ENCODE peak calls at places on chromosomes 13 and 19, in eight cellular contexts. J, C, V, B, Y, O, T and F are unnamed samples. For H3K4me1, the result is how much of the 10 kb centered on the place peaks cover.

GRCh38 chr19:13396256-13397080 is 109.8 kb downstream of the CACNA1A start:
- DNase-seq in J (no peak), C (peak), V (no peak), B (peak), Y (peak), O (peak), T (peak), F (no peak)

GRCh38 chr19:34731019-34731829 is 2.8 kb upstream of the ZNF181 start:
- DNase-seq in J (peak), C (no peak), V (no peak), B (peak), Y (no peak), O (no peak), T (no peak), F (no peak)

GRCh38 chr13:27607125-27607524 is 13.2 kb downstream of the LNX2 start:
- DNase-seq in J (no peak), C (peak), V (no peak), B (no peak), Y (peak), O (no peak), T (peak), F (no peak)

GRCh38 chr13:110212529-110212928 is 94.4 kb downstream of the COL4A1 start:
- DNase-seq in J (no peak), C (no peak), V (no peak), B (no peak), Y (no peak), O (no peak), T (no peak), F (no peak)

GRCh38 chr19:35460608-35461007 is 12.6 kb downstream of the FFAR2 start:
- DNase-seq in J (no peak), C (no peak), V (no peak), B (no peak), Y (no peak), O (no peak), T (no peak), F (no peak)

GRCh38 chr13:78993792-78994191 is 334.8 kb upstream of the OBI1 start:
- DNase-seq in J (no peak), C (no peak), V (no peak), B (no peak), Y (no peak), O (no peak), T (no peak), F (no peak)

GRCh38 chr19:7549749-7550148 is 14.2 kb downstream of the PNPLA6 start:
- DNase-seq in J (peak), C (no peak), V (no peak), B (no peak), Y (no peak), O (no peak), T (no peak), F (no peak)

GRCh38 chr19:28466107-28467045 is 746.6 kb downstream of the UQCRFS1 start:
- DNase-seq in J (no peak), C (peak), V (peak), B (peak), Y (peak), O (peak), T (peak), F (peak)

GRCh38 chr19:18282021-18282787 is 782 bp upstream of the JUND start:
- DNase-seq in J (peak), C (no peak), V (no peak), B (no peak), Y (peak), O (no peak), T (no peak), F (no peak)

GRCh38 chr13:107767119-107767518 is 448.2 kb downstream of the LIG4 start:
- DNase-seq in J (no peak), C (no peak), V (no peak), B (no peak), Y (peak), O (no peak), T (no peak), F (no peak)

GRCh38 chr13:107770541-107770940 is 444.8 kb downstream of the LIG4 start:
- DNase-seq in J (no peak), C (no peak), V (no peak), B (no peak), Y (no peak), O (no peak), T (no peak), F (no peak)

GRCh38 chr13:107764012-107764411 is 451.3 kb downstream of the LIG4 start:
- DNase-seq in J (no peak), C (no peak), V (no peak), B (no peak), Y (no peak), O (no peak), T (no peak), F (no peak)

GRCh38 chr13:107765724-107766436 is 449.5 kb downstream of the LIG4 start:
- DNase-seq in J (no peak), C (peak), V (no peak), B (no peak), Y (no peak), O (no peak), T (no peak), F (no peak)
- H3K4me1 ChIP-seq in J (under half), C (under half), V (under half), B (under half), Y (under half), O (under half), T (under half), F (under half)

DNA sequence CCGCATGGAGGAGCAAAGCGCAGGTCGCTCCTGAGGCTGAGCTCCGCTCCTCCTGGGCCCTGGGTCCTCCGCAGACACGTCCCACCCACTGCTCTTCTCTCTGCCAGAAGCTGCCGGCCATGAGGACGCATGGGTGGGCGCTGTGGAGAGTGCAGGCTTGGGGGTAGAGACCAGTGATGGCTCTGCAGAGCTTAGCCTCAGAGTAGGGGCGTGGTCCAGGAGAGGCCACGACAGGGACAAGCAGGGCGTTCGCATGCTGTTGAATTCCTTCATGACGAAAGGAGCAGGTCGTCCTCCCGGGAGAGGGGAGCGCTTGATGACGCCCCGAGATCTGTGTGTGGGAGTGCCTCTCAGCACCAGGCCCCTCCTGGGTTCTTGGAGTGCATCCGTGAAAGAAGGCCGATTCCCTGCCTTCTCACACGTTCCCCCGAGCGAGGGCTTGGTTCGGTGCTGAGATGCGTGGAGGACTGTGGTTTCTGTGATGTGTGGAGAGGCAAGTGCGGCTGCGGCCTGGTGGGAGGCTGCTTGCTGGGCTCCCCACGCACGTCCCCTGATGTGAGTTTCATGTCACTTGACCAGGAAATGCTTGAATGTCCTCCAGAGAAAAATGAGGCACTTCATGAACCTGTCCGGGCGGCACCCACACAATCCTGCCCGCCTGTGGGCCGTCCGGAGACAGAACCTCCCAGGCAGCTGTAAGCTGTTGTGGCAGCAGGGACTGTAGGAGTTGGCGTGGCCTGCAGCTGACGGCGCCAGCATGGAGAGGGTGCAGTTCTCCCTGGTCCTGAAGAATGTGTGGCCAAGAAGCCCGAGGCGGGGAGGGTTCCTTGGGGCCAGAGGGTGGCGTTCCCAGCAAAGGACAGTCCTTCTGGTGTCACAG is 4.5 kb downstream of the SF3A2 start:
- DNase-seq in J (no peak), C (no peak), V (no peak), B (no peak), Y (no peak), O (peak), T (peak), F (no peak)
- H3K4me1 ChIP-seq in J (under half), C (under half), V (half or more), B (half or more), Y (under half), O (under half), T (under half), F (half or more)

GRCh38 chr19:57359300-57359699 is 4.1 kb upstream of the TRAPPC2B start:
- DNase-seq in J (no peak), C (no peak), V (no peak), B (no peak), Y (no peak), O (no peak), T (no peak), F (no peak)

GRCh38 chr19:57357406-57357805 is 5.9 kb upstream of the TRAPPC2B start:
- DNase-seq in J (no peak), C (no peak), V (no peak), B (no peak), Y (no peak), O (no peak), T (no peak), F (no peak)

GRCh38 chr19:57363734-57364181 is 407 bp downstream of the TRAPPC2B start:
- DNase-seq in J (no peak), C (peak), V (no peak), B (no peak), Y (no peak), O (no peak), T (peak), F (no peak)

GRCh38 chr19:57362997-57363705 is at the start of the genes TRAPPC2B and ZNF547:
- DNase-seq in J (peak), C (peak), V (peak), B (peak), Y (peak), O (peak), T (peak), F (peak)

DNA sequence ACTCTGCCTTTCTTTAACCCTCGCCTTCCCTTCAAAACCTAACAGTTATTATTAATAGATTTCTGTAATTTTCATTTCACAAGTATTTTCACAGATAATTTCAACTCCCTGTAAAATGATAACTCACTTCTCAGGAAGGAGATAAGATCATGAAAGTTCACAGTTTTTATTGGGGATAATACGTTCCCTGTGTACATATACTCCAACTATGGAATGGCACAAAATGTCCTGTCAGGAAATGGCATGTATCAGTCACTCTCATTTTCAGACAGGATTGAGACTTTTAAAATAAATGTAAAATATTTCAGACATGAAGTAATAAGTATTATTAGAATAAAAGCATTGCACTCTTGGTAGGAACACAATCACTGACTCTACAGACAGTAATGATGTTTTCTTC is 932 bp upstream of the TRAPPC2B start:
- DNase-seq in J (no peak), C (no peak), V (no peak), B (no peak), Y (no peak), O (no peak), T (no peak), F (no peak)
- H3K4me1 ChIP-seq in J (under half), C (under half), V (under half), B (under half), Y (under half), O (under half), T (under half), F (under half)

GRCh38 chr19:48618916-48619691 is at the start of the genes RPL18 and SPHK2:
- DNase-seq in J (peak), C (peak), V (peak), B (peak), Y (peak), O (peak), T (peak), F (peak)
- H3K4me1 ChIP-seq in J (under half), C (under half), V (half or more), B (half or more), Y (under half), O (under half), T (under half), F (under half)

GRCh38 chr13:98272549-98272948 is 95.5 kb upstream of the RNF113B start:
- DNase-seq in J (no peak), C (no peak), V (no peak), B (no peak), Y (peak), O (no peak), T (no peak), F (no peak)
- H3K4me1 ChIP-seq in J (under half), C (under half), V (under half), B (under half), Y (under half), O (under half), T (under half), F (under half)

DNA sequence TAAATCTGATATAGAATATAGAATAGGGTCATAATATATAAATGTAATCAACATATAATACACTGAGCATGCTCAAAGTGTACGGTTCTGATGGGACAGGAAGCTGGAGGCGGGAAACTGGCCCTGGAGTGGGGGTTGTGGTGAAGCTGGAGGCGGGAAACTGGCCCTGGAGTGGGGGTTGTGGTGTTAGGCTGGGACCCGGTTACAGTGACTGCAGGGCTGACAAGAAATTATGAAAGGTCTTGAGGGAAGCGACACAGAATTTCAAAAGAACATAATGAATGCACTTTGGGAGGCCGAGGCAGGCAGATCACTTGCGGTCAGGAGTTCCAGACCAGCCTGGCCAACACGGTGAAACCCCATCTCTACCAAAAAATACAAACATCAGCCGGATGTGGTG is 61.6 kb downstream of the GADD45B start:
- DNase-seq in J (no peak), C (no peak), V (no peak), B (no peak), Y (no peak), O (no peak), T (no peak), F (no peak)
- H3K4me1 ChIP-seq in J (under half), C (under half), V (under half), B (under half), Y (under half), O (under half), T (under half), F (under half)

GRCh38 chr19:6273701-6274601 is 5.8 kb downstream of the MLLT1 start:
- DNase-seq in J (peak), C (peak), V (no peak), B (peak), Y (no peak), O (peak), T (peak), F (no peak)

GRCh38 chr19:6271251-6271650 is 8.5 kb downstream of the MLLT1 start:
- DNase-seq in J (peak), C (peak), V (no peak), B (no peak), Y (peak), O (no peak), T (no peak), F (no peak)

GRCh38 chr19:6272913-6273600 is 6.7 kb downstream of the MLLT1 start:
- DNase-seq in J (no peak), C (no peak), V (no peak), B (no peak), Y (no peak), O (no peak), T (no peak), F (no peak)

GRCh38 chr19:6271721-6272410 is 7.9 kb downstream of the MLLT1 start:
- DNase-seq in J (peak), C (peak), V (no peak), B (peak), Y (peak), O (peak), T (no peak), F (no peak)

DNA sequence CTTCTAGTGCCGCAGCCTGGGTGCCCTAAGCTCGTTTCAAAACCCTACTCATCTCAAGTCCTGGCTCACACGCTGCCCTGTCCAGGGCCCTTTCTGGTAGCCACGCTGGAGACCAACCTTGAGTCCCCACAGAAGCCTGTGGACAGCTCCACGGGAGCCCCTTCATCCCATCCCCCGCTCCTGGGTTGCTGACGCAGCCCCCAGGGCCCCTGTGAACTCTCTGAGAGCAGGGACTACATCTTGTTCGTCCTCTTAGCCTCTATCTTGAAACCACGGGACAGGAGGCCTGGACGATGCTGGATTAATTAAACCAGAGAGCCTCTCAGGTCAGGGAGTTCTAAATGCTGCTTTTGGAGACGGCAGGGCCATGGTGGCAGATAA is 7.4 kb downstream of the MLLT1 start:
- DNase-seq in J (peak), C (no peak), V (no peak), B (no peak), Y (no peak), O (no peak), T (no peak), F (no peak)
- H3K4me1 ChIP-seq in J (under half), C (half or more), V (under half), B (half or more), Y (under half), O (half or more), T (under half), F (under half)